ENCODE peak calls at places on chromosome 3, in seven cellular contexts. M is SHP77 treated with DMSO at 0.1 percent for 48 hours; Q is activated naive CD8-positive, alpha-beta T cell treated with anti-CD3 and anti-CD28 coated beads for 36 hours; O is AG20443; W is PC-3; N is amniotic stem cell; P is NCI-H2081. B is an unnamed sample.

GRCh38 chr3:161559177-161559998 is 62.8 kb downstream of the OTOL1 start:
- DNase-seq in M (peak), Q (no peak), O (peak), W (peak), N (no peak), P (peak), B (peak)

GRCh38 chr3:7106635-7107034 is 245.7 kb downstream of the GRM7 start:
- DNase-seq in M (no peak), Q (no peak), O (no peak), W (no peak), N (no peak), P (no peak), B (no peak)

GRCh38 chr3:103924544-103924943 is 1442.2 kb upstream of the ALCAM start:
- DNase-seq in M (no peak), Q (no peak), O (no peak), W (no peak), N (no peak), P (no peak), B (no peak)

GRCh38 chr3:64889991-64890390 is 202.2 kb upstream of the ADAMTS9 start:
- DNase-seq in M (no peak), Q (no peak), O (no peak), W (no peak), N (no peak), P (no peak), B (no peak)

GRCh38 chr3:197003461-197004385 is 25.9 kb downstream of the MELTF start:
- DNase-seq in M (no peak), Q (peak), O (no peak), W (peak), N (no peak), P (no peak), B (no peak)

GRCh38 chr3:186949281-186949982 is 19.1 kb downstream of the ST6GAL1 start:
- DNase-seq in M (no peak), Q (no peak), O (no peak), W (peak), N (no peak), P (no peak), B (no peak)

GRCh38 chr3:156171517-156172267 is 51.3 kb downstream of the KCNAB1 start:
- DNase-seq in M (no peak), Q (no peak), O (no peak), W (no peak), N (no peak), P (peak), B (no peak)

GRCh38 chr3:148729656-148730055 is 32.0 kb downstream of the AGTR1 start:
- DNase-seq in M (no peak), Q (no peak), O (no peak), W (no peak), N (no peak), P (no peak), B (no peak)

GRCh38 chr3:195887670-195888069 is 20.7 kb downstream of the TNK2 start:
- DNase-seq in M (no peak), Q (no peak), O (no peak), W (no peak), N (no peak), P (no peak), B (no peak)

GRCh38 chr3:67916353-67916752 is 261.9 kb upstream of the SUCLG2 start:
- DNase-seq in M (no peak), Q (no peak), O (no peak), W (no peak), N (no peak), P (no peak), B (no peak)

GRCh38 chr3:126654571-126655393 is at the start of gene TXNRD3:
- DNase-seq in M (no peak), Q (peak), O (peak), W (peak), N (peak), P (peak), B (peak)

GRCh38 chr3:100556656-100557310 is 52.6 kb upstream of the ADGRG7 start:
- DNase-seq in M (no peak), Q (no peak), O (peak), W (peak), N (no peak), P (peak), B (peak)

GRCh38 chr3:136678981-136679380 is 73.2 kb downstream of the STAG1 start:
- DNase-seq in M (no peak), Q (no peak), O (peak), W (no peak), N (no peak), P (no peak), B (peak)

GRCh38 chr3:46442591-46443530 is 21.8 kb downstream of the LTF start:
- DNase-seq in M (no peak), Q (no peak), O (no peak), W (no peak), N (no peak), P (no peak), B (peak)

GRCh38 chr3:141486416-141486734 is 452 bp upstream of the RASA2 start:
- DNase-seq in M (no peak), Q (no peak), O (no peak), W (peak), N (no peak), P (no peak), B (no peak)

GRCh38 chr3:189572249-189572648 is 58.9 kb upstream of the TP63 start:
- DNase-seq in M (no peak), Q (no peak), O (peak), W (peak), N (no peak), P (no peak), B (peak)

GRCh38 chr3:50714953-50715352 is 40.2 kb downstream of the DOCK3 start:
- DNase-seq in M (no peak), Q (no peak), O (no peak), W (no peak), N (no peak), P (no peak), B (peak)

GRCh38 chr3:149382091-149382467 is 4.6 kb upstream of the TM4SF1 start:
- DNase-seq in M (no peak), Q (no peak), O (peak), W (peak), N (peak), P (no peak), B (peak)

GRCh38 chr3:120450914-120451669 is at the start of gene FSTL1:
- DNase-seq in M (no peak), Q (peak), O (peak), W (peak), N (no peak), P (no peak), B (peak)

GRCh38 chr3:138389144-138389601 is 40.8 kb downstream of the MRAS start:
- DNase-seq in M (no peak), Q (no peak), O (no peak), W (no peak), N (no peak), P (no peak), B (no peak)

GRCh38 chr3:8298021-8298954 is 203.3 kb upstream of the LMCD1 start:
- DNase-seq in M (no peak), Q (no peak), O (no peak), W (no peak), N (no peak), P (no peak), B (no peak)

GRCh38 chr3:65811050-65811766 is 227.5 kb downstream of the MAGI1 start:
- DNase-seq in M (no peak), Q (no peak), O (peak), W (no peak), N (no peak), P (no peak), B (no peak)

GRCh38 chr3:4139462-4140140 is 163.6 kb upstream of the SETMAR start:
- DNase-seq in M (no peak), Q (no peak), O (no peak), W (no peak), N (no peak), P (no peak), B (no peak)

GRCh38 chr3:13072239-13073041 is 789 bp downstream of the IQSEC1 start:
- DNase-seq in M (peak), Q (no peak), O (no peak), W (no peak), N (no peak), P (no peak), B (peak)

GRCh38 chr3:56921573-56922571 is 120.1 kb upstream of the ARHGEF3 start:
- DNase-seq in M (no peak), Q (no peak), O (peak), W (no peak), N (no peak), P (no peak), B (peak)

GRCh38 chr3:122705379-122705778 is 24.7 kb downstream of the PARP14 start:
- DNase-seq in M (no peak), Q (no peak), O (no peak), W (no peak), N (no peak), P (no peak), B (no peak)